ENCODE peak calls at places on chromosome 7, in four cellular contexts. Y, B, P and U are unnamed samples.

GRCh38 chr7:120404042-120404441 is 131.1 kb downstream of the KCND2 start:
- DNase-seq in Y (no peak), P (no peak), B (peak), U (no peak)

GRCh38 chr7:100053201-100053600 is 3.6 kb downstream of the ZSCAN21 start:
- DNase-seq in Y (peak), P (no peak), B (peak), U (no peak)

GRCh38 chr7:148456351-148456750 is 134.2 kb upstream of the C7orf33 start:
- DNase-seq in B (no peak), Y (no peak), P (no peak), U (no peak)

GRCh38 chr7:47479821-47480575 is 101.9 kb downstream of the TNS3 start:
- DNase-seq in Y (no peak), B (no peak), P (no peak), U (peak)

GRCh38 chr7:94497874-94498670 is 11.5 kb upstream of the CASD1 start:
- DNase-seq in Y (no peak), P (no peak), B (no peak), U (no peak)

GRCh38 chr7:78450754-78451153 is 652.2 kb downstream of the PHTF2 start:
- DNase-seq in P (no peak), Y (no peak), B (no peak), U (no peak)

GRCh38 chr7:29255839-29256782 is 61.5 kb downstream of the CHN2 start:
- DNase-seq in P (no peak), Y (no peak), B (no peak), U (no peak)

GRCh38 chr7:148772297-148773089 is 73.8 kb downstream of the CUL1 start:
- DNase-seq in P (no peak), Y (peak), B (peak), U (no peak)

GRCh38 chr7:142908921-142909870 is 23.7 kb upstream of the TRPV6 start:
- DNase-seq in B (peak), Y (no peak), P (no peak), U (peak)

GRCh38 chr7:155999631-156000489 is 187.6 kb upstream of the SHH start:
- DNase-seq in B (no peak), Y (no peak), P (peak), U (peak)

GRCh38 chr7:85464042-85464651 is 277.3 kb upstream of the SEMA3D start:
- DNase-seq in Y (no peak), B (no peak), P (no peak), U (no peak)

GRCh38 chr7:72182036-72182435 is 230.1 kb downstream of the CALN1 start:
- DNase-seq in P (no peak), B (no peak), Y (no peak), U (no peak)

GRCh38 chr7:2521952-2522591 is 2.5 kb downstream of the LFNG start:
- DNase-seq in B (no peak), Y (no peak), P (no peak), U (no peak)

GRCh38 chr7:46969303-46970130 is 612.4 kb downstream of the TNS3 start:
- DNase-seq in B (no peak), Y (peak), P (no peak), U (no peak)

GRCh38 chr7:77455334-77455733 is 39.2 kb upstream of the GSAP start:
- DNase-seq in Y (peak), P (no peak), B (no peak), U (no peak)

GRCh38 chr7:97026705-97027426 is 2.2 kb upstream of the DLX5 start:
- DNase-seq in P (no peak), Y (no peak), B (no peak), U (no peak)

GRCh38 chr7:72925546-72926120 is 738 bp downstream of the POM121 start:
- DNase-seq in Y (no peak), B (peak), P (no peak), U (no peak)

GRCh38 chr7:112204072-112204775 is 2.0 kb downstream of the DOCK4 start:
- DNase-seq in B (peak), Y (no peak), P (no peak), U (no peak)

GRCh38 chr7:40000734-40001315 is 50.8 kb downstream of the CDK13 start:
- DNase-seq in B (no peak), Y (peak), P (no peak), U (no peak)

GRCh38 chr7:109950821-109951601 is 1139.9 kb upstream of the LRRN3 start:
- DNase-seq in P (no peak), Y (no peak), B (no peak), U (no peak)
- H3K56ac ChIP-seq in P (no peak), Y (no peak), B (no peak), U (no peak)

DNA sequence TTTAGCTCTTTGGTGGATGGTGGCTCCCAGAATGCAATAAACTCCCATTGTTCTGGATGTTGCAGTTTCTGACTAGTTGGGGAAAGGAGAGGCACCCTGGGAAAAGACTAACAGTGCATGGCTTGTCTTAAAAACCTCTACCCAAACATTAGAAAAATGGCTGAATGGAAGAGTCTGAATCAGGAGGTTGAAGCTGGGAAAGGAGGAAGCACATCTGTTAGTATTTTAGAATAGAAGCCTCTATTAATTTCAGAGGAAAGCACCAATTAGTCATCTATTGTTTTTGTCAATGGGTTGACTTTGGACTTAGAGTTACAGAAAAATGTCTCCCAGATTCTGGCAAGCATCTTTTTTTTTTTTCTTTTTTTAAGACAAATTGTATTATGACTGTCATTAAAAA is 56.1 kb upstream of the ELMO1 start:
- DNase-seq in B (no peak), P (no peak), Y (no peak), U (no peak)
- H3K56ac ChIP-seq in B (no peak), P (no peak), Y (no peak), U (no peak)

GRCh38 chr7:92137531-92137930 is 3.3 kb upstream of the CYP51A1 start:
- DNase-seq in B (no peak), P (no peak), Y (no peak), U (no peak)
- H3K56ac ChIP-seq in B (no peak), P (no peak), Y (no peak), U (no peak)

GRCh38 chr7:75996476-75996875 is 2.1 kb upstream of the TMEM120A start:
- DNase-seq in B (no peak), P (no peak), Y (no peak), U (no peak)
- H3K56ac ChIP-seq in B (no peak), P (no peak), Y (no peak), U (no peak)

GRCh38 chr7:95537483-95537882 is 51.7 kb downstream of the ASB4 start:
- DNase-seq in P (no peak), Y (no peak), B (no peak), U (no peak)
- H3K56ac ChIP-seq in P (no peak), Y (no peak), B (no peak), U (no peak)

GRCh38 chr7:140287988-140288387 is 110.3 kb downstream of the SLC37A3 start:
- DNase-seq in B (no peak), P (no peak), Y (no peak), U (no peak)
- H3K56ac ChIP-seq in B (no peak), P (no peak), Y (no peak), U (no peak)

GRCh38 chr7:67673861-67674260 is 677.2 kb downstream of the TYW1 start:
- DNase-seq in B (no peak), Y (no peak), P (no peak), U (no peak)

DNA sequence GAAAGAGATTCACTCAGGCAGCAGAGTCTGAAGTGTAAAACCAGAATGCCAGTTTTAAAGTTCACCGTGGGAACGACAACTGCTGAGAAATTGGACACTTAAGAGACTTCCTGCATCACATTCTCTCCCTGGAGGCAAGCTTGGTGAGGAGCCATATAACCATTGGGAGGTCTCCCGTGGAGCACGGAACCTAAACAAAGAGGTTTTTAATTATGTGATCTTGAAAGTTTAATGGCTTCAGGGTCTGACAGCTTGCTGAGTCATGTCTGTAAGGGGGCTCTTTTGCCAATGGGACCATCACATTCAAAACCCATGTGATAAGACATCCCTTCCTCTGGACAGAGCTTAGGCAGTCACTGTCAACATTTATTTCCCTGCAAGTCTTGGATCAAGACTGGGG is 674.4 kb downstream of the TYW1 start:
- DNase-seq in Y (no peak), B (no peak), P (no peak), U (no peak)
- H3K56ac ChIP-seq in Y (no peak), B (no peak), P (no peak), U (no peak)